ENCODE peak calls at places on chromosomes 12 and 14, in seven cellular contexts. F, V, Z, J, E, K and S are unnamed samples.

GRCh38 chr14:103128631-103129300 is 5.5 kb downstream of the TNFAIP2 start:
- DNase-seq in E (no peak), Z (no peak), V (no peak), K (peak), F (no peak), J (no peak), S (no peak)

GRCh38 chr14:35897616-35898111 is 71.5 kb downstream of the BRMS1L start:
- DNase-seq in V (no peak), E (no peak), Z (no peak), K (no peak), F (peak), J (no peak), S (peak)

GRCh38 chr14:75978249-75978731 is 3.5 kb downstream of the TGFB3 start:
- DNase-seq in K (peak), V (no peak), F (no peak), E (no peak), Z (no peak), J (no peak), S (no peak)

GRCh38 chr12:50505386-50505827 is 622 bp downstream of the DIP2B start:
- DNase-seq in V (no peak), E (peak), J (no peak), K (no peak), F (peak), Z (no peak), S (no peak)

GRCh38 chr12:20390846-20391245 is 22.5 kb downstream of the PDE3A start:
- DNase-seq in Z (no peak), V (no peak), E (no peak), K (no peak), F (no peak), J (no peak), S (no peak)

GRCh38 chr14:45610303-45610702 is 357.3 kb upstream of the MIS18BP1 start:
- DNase-seq in Z (no peak), F (peak), E (no peak), K (no peak), J (no peak), V (peak), S (no peak)

GRCh38 chr12:123062682-123063426 is 82.4 kb downstream of the ARL6IP4 start:
- DNase-seq in V (peak), K (peak), E (peak), F (no peak), J (peak), Z (peak), S (no peak)

GRCh38 chr14:79730911-79731310 is 480.4 kb downstream of the DIO2 start:
- DNase-seq in V (no peak), F (no peak), E (no peak), Z (no peak), K (no peak), J (no peak), S (no peak)

GRCh38 chr12:53758081-53758769 is 6.4 kb upstream of the CISTR start:
- DNase-seq in K (no peak), Z (no peak), F (no peak), V (no peak), E (no peak), J (no peak), S (no peak)

GRCh38 chr14:73245401-73246325 is 8.4 kb downstream of the PAPLN start:
- DNase-seq in E (no peak), K (peak), J (peak), Z (no peak), V (no peak), F (no peak), S (no peak)

GRCh38 chr14:80996049-80996901 is 40.9 kb downstream of the TSHR start:
- DNase-seq in K (no peak), F (peak), E (peak), J (peak), Z (no peak), V (peak), S (no peak)

GRCh38 chr12:93913845-93914244 is 234.5 kb upstream of the PLXNC1 start:
- DNase-seq in F (no peak), J (no peak), K (no peak), V (no peak), E (no peak), Z (no peak), S (no peak)

GRCh38 chr12:79071498-79071897 is 206.9 kb downstream of the SYT1 start:
- DNase-seq in F (no peak), K (no peak), V (no peak), J (no peak), E (no peak), Z (no peak), S (no peak)

GRCh38 chr12:14982986-14983385 is 10.1 kb downstream of the PDE6H start:
- DNase-seq in K (no peak), F (no peak), V (no peak), E (no peak), Z (no peak), J (no peak), S (no peak)

GRCh38 chr12:114631242-114631641 is 52.7 kb downstream of the TBX3 start:
- DNase-seq in K (no peak), F (no peak), E (no peak), J (no peak), Z (no peak), V (no peak), S (no peak)

GRCh38 chr12:114623737-114624136 is 60.2 kb downstream of the TBX3 start:
- DNase-seq in K (no peak), Z (no peak), F (no peak), V (no peak), J (no peak), E (no peak), S (no peak)

GRCh38 chr12:114627393-114627792 is 56.6 kb downstream of the TBX3 start:
- DNase-seq in Z (no peak), J (no peak), E (no peak), V (no peak), K (no peak), F (no peak), S (no peak)

GRCh38 chr12:114628199-114628598 is 55.8 kb downstream of the TBX3 start:
- DNase-seq in J (no peak), F (no peak), K (no peak), E (no peak), V (peak), Z (no peak), S (no peak)

DNA sequence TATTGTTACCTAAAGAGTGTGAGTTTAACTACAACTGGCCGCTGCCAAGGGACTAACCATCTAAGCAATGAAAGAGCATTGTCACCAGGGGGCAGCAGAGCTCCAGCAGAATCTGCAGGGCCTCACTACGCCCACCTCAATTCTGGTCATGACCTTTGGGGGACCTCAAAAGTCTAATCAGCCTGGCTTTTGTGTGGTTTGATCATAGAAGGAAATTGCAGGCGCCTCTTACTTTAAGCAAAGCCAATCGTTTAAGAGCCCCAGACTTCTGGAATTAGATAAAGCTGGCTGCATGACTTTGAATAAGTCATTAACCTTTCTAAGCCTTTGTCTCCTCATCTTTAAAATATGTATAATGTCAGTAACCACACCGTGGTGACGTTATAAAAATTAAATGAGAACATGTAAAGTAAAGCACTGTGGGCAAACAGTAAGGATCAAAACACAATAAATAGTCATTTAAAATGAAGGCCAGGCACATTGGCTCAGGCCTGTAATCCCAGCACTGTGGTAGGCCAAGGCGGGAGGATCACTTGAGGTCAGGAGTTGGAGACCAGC is 58.6 kb downstream of the TBX3 start:
- DNase-seq in K (peak), Z (no peak), J (peak), V (peak), E (no peak), F (peak), S (no peak)
- H3K27ac ChIP-seq in K (no peak), Z (no peak), J (no peak), V (peak), E (no peak), F (no peak), S (no peak)

DNA sequence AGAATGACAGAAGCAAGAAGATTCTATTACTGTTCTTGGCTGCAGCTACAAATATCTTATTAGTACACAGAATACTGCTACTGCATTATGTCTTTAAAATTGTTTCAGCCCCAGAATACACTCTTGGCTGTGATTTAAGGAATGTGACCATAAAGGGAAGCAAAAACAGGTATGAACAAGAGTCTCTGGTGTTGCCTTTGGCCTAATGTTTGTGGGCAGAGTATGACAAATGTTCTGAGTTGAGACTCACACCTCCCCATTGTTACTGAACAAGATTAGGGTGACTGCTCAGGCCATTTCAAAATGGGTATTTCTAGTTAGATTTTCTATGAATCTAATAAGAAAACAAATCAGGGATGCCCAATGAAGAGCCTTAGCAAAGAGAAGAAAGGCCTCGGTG is 28.5 kb downstream of the TTC6 start:
- DNase-seq in V (no peak), K (no peak), E (no peak), J (no peak), F (no peak), Z (no peak), S (no peak)
- H3K4me3 ChIP-seq in V (no peak), K (no peak), E (no peak), J (no peak), F (no peak), Z (no peak), S (no peak)

GRCh38 chr12:32272465-32272864 is 126.9 kb upstream of the FGD4 start:
- DNase-seq in Z (no peak), F (no peak), E (no peak), K (no peak), J (no peak), V (no peak), S (no peak)
- H3K27ac ChIP-seq in Z (no peak), F (no peak), E (no peak), K (no peak), J (no peak), V (no peak), S (no peak)

DNA sequence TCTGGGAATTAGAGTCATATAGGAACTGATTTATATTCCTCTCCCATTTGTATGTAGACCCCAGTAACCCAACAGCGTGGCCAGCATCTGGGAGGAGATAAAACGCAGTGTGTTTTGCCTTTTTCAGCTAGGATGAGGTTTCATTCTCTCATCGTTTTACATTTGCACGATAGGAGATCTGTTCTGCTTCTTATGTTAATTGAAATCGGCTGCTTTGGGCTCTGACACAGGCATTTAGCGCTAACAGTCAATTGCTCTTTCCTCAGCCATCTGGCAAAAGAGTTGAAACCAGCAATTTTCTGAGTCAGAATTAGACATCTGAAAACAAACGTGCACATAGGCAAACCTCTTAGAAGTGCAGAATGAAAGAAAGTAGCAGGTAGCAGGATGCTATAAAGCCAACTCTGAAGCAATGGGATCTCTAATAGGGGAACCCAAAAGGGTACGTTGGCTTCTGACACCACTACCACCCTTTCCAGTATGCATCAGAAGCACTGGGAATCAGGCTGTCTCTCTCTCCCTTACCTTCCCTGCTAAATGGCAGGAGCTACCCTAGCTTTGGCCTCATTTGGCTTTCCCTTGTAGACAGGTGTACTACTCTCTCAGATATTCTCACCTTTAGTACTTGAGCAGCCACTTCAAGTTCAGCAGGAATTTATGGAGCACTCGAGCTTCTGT is 219.1 kb downstream of the PHLDA1 start:
- DNase-seq in K (no peak), F (no peak), V (no peak), J (no peak), E (no peak), Z (no peak), S (no peak)
- H3K4me3 ChIP-seq in K (no peak), F (no peak), V (no peak), J (no peak), E (no peak), Z (no peak), S (no peak)

GRCh38 chr14:42909659-42910058 is 1303.0 kb downstream of the LRFN5 start:
- DNase-seq in V (no peak), Z (no peak), K (no peak), E (no peak), F (no peak), J (no peak), S (no peak)

GRCh38 chr14:42911642-42912041 is 1305.0 kb downstream of the LRFN5 start:
- DNase-seq in Z (no peak), K (no peak), F (no peak), V (peak), J (no peak), E (no peak), S (no peak)
- H3K27ac ChIP-seq in Z (no peak), K (no peak), F (no peak), V (no peak), J (no peak), E (no peak), S (no peak)

GRCh38 chr12:6788972-6789905 is at the start of gene CD4:
- DNase-seq in J (peak), K (no peak), V (no peak), Z (no peak), F (no peak), E (no peak), S (no peak)

GRCh38 chr12:6791931-6792520 is 2.7 kb downstream of the CD4 start:
- DNase-seq in F (no peak), E (no peak), V (no peak), Z (no peak), K (no peak), J (no peak), S (no peak)

GRCh38 chr12:6790496-6791150 is 1.3 kb downstream of the CD4 start:
- DNase-seq in J (peak), K (no peak), Z (no peak), E (no peak), V (no peak), F (no peak), S (no peak)

GRCh38 chr12:6795088-6795487 is 5.8 kb downstream of the CD4 start:
- DNase-seq in J (no peak), Z (no peak), K (no peak), V (no peak), F (no peak), E (no peak), S (no peak)

GRCh38 chr12:6792522-6793201 is 3.3 kb downstream of the CD4 start:
- DNase-seq in Z (no peak), V (no peak), F (peak), J (peak), K (no peak), E (no peak), S (peak)
- H3K4me3 ChIP-seq in Z (peak), V (no peak), F (no peak), J (peak), K (no peak), E (peak), S (peak)

GRCh38 chr12:120025640-120026039 is 36.6 kb downstream of the BICDL1 start:
- DNase-seq in E (no peak), Z (no peak), K (no peak), V (no peak), J (no peak), F (no peak), S (no peak)
- H3K27ac ChIP-seq in E (no peak), Z (no peak), K (no peak), V (no peak), J (no peak), F (no peak), S (no peak)

GRCh38 chr12:27614386-27614785 is 81.9 kb upstream of the REP15 start:
- DNase-seq in V (no peak), J (no peak), E (no peak), Z (no peak), K (no peak), F (no peak), S (no peak)
- H3K4me3 ChIP-seq in V (no peak), J (no peak), E (no peak), Z (no peak), K (no peak), F (no peak), S (no peak)